ENCODE peak calls at places on chromosomes 13 and 19, in six cellular contexts. D is GM23248, I is PC-9, U is GM23338, H is mammary epithelial cell, C is fibroblast of lung. T is an unnamed sample.

GRCh38 chr13:31044658-31045620 is 112.5 kb downstream of the TEX26 start:
- DNase-seq in D (no peak), I (peak; percentile 59), U (no peak), H (peak; percentile 42), C (no peak), T (peak; percentile 21)

GRCh38 chr13:31236211-31236786 is 36.5 kb downstream of the B3GLCT start:
- DNase-seq in D (peak; percentile 75), I (no peak), U (peak; percentile 74), H (peak; percentile 14), C (peak; percentile 72), T (peak; percentile 42)

GRCh38 chr13:113840541-113841354 is 23.1 kb downstream of the GAS6 start:
- DNase-seq in D (no peak), I (no peak), U (no peak), H (no peak), C (peak; percentile 34), T (no peak)

GRCh38 chr13:28611021-28611420 is 47.9 kb upstream of the POMP start:
- DNase-seq in D (no peak), I (no peak), U (no peak), H (no peak), C (peak; percentile 12), T (peak; percentile 59)

GRCh38 chr19:3975144-3975543 is 4.2 kb upstream of the DAPK3 start:
- DNase-seq in D (no peak), I (no peak), U (no peak), H (no peak), C (no peak), T (no peak)

GRCh38 chr19:42076375-42076944 is 494 bp downstream of the ZNF574 start:
- DNase-seq in D (no peak), I (no peak), U (peak; percentile 65), H (no peak), C (peak; percentile 10), T (no peak)

GRCh38 chr13:113736258-113736731 is 22.7 kb upstream of the TMEM255B start:
- DNase-seq in D (no peak), I (no peak), U (no peak), H (no peak), C (no peak), T (no peak)

GRCh38 chr19:44544031-44544430 is 14.6 kb upstream of the CEACAM20 start:
- DNase-seq in D (no peak), I (no peak), U (no peak), H (no peak), C (no peak), T (no peak)

GRCh38 chr19:49492573-49493411 is 3.4 kb upstream of the RPS11 start:
- DNase-seq in D (peak; percentile 37), I (peak; percentile 74), U (peak; percentile 40), H (no peak), C (peak; percentile 34), T (peak; percentile 22)

GRCh38 chr13:43238341-43239083 is 215.1 kb downstream of the DNAJC15 start:
- DNase-seq in D (no peak), I (no peak), U (no peak), H (no peak), C (no peak), T (no peak)

GRCh38 chr13:23898101-23898500 is 799 bp upstream of the C1QTNF9B start:
- DNase-seq in D (peak; percentile 86), I (no peak), U (no peak), H (no peak), C (peak; percentile 97), T (peak; percentile 78)

GRCh38 chr13:27559714-27560113 is 60.6 kb downstream of the LNX2 start:
- DNase-seq in D (no peak), I (no peak), U (no peak), H (no peak), C (no peak), T (no peak)

GRCh38 chr19:48290341-48290922 is 20.6 kb downstream of the ZNF114 start:
- DNase-seq in D (peak; percentile 70), I (peak; percentile 53), U (peak; percentile 90), H (no peak), C (peak; percentile 26), T (peak; percentile 80)

GRCh38 chr13:106183410-106184128 is 351.9 kb downstream of the EFNB2 start:
- DNase-seq in D (no peak), I (no peak), U (no peak), H (no peak), C (no peak), T (no peak)

GRCh38 chr13:25429466-25429865 is 57.7 kb downstream of the ATP8A2 start:
- DNase-seq in D (no peak), I (no peak), U (no peak), H (no peak), C (no peak), T (no peak)

GRCh38 chr19:3479819-3480215 is 508 bp downstream of the SMIM24 start:
- DNase-seq in D (peak; percentile 58), I (no peak), U (peak; percentile 89), H (no peak), C (no peak), T (peak; percentile 37)

GRCh38 chr19:28737021-28737525 is 475.9 kb downstream of the UQCRFS1 start:
- DNase-seq in D (peak; percentile 75), I (no peak), U (peak; percentile 65), H (peak; percentile 28), C (peak; percentile 65), T (peak; percentile 50)

GRCh38 chr19:28731577-28731976 is 481.4 kb downstream of the UQCRFS1 start:
- DNase-seq in D (no peak), I (no peak), U (no peak), H (no peak), C (no peak), T (no peak)

GRCh38 chr19:28737526-28737925 is 475.4 kb downstream of the UQCRFS1 start:
- DNase-seq in D (peak; percentile 10), I (no peak), U (no peak), H (peak; percentile 5), C (no peak), T (no peak)

GRCh38 chr19:28731113-28731512 is 481.8 kb downstream of the UQCRFS1 start:
- DNase-seq in D (no peak), I (no peak), U (no peak), H (no peak), C (no peak), T (no peak)

DNA sequence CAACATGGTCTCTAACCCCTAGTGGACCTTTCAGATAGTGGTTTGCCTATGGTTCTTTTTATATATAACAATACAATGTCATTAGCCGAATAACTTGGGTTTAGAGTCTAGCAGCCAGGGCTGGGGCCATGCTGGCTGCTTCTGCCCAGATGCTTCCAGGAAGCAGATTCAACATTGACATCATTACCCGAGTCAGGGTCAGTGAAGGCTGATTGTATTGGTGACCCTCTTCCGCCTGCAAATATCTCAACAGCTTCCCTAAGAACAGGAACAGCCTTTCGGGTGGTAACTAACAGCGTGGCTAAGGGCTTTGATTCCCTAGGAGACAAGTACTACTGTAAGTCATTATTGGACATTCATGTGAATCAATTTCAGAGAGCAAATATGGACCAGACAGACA is 476.4 kb downstream of the UQCRFS1 start:
- DNase-seq in D (no peak), I (no peak), U (no peak), H (no peak), C (peak; percentile 0), T (no peak)
- H2AFZ ChIP-seq in D (peak overlapping the region; percentile 96), I (no peak overlapping the region), U (peak overlapping the region; percentile 96), H (peak overlapping the region; percentile 93), C (peak overlapping the region; percentile 88), T (peak overlapping the region; percentile 81)

GRCh38 chr19:1285737-1286360 is at the start of gene EFNA2:
- DNase-seq in D (no peak), I (no peak), U (no peak), H (no peak), C (no peak), T (no peak)
- H2AFZ ChIP-seq in D (no peak within 1 kb of the TSS), I (no peak within 1 kb of the TSS), U (peak within 1 kb of the TSS; percentile 85), H (no peak within 1 kb of the TSS), C (no peak within 1 kb of the TSS), T (peak within 1 kb of the TSS; percentile 49)

DNA sequence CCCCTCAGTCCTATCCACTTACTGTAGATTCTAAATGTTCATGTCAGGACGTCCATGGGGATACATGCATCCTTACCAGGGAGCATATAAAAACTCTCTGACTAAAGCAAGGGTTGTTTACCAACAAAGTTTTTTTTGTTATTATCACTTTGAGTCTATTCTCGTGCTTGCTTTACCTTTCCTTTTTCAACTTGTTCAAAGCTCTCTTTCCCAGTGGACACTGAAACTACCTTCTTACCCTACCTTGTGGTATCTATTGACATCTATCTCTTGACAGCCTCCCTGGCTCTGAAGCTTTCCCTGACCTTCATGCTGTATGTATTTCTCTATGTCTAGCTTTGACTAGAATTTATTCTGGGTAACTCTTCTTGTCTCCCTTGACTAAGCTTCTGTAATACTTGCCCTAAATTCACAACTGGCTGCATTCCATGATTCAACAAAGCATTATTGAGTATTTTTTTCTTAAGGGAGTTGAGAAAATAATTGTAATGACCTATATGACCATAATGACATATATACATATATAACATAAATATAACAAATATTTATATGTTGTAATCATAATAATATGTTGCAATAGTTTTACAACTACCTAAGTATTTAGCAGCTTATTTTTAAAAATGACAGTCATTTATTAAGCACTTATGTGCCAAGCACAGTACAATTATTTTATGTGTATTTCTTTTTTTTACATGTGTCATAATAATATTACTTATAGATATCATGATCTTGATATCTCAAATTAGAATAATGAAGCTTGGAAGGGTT is 403.4 kb upstream of the SPRY2 start:
- DNase-seq in D (no peak), I (no peak), U (no peak), H (no peak), C (no peak), T (no peak)
- H2AFZ ChIP-seq in D (no peak overlapping the region), I (no peak overlapping the region), U (no peak overlapping the region), H (no peak overlapping the region), C (no peak overlapping the region), T (no peak overlapping the region)

GRCh38 chr19:10255358-10255757 is 3.3 kb downstream of the MRPL4 start:
- DNase-seq in D (no peak), I (no peak), U (no peak), H (no peak), C (no peak), T (no peak)

GRCh38 chr19:10251792-10252694 is at the start of gene MRPL4:
- DNase-seq in D (peak; percentile 100), I (peak; percentile 99), U (peak; percentile 99), H (peak; percentile 99), C (peak; percentile 99), T (peak; percentile 99)

GRCh38 chr19:10254244-10254643 is 2.2 kb downstream of the MRPL4 start:
- DNase-seq in D (no peak), I (no peak), U (no peak), H (no peak), C (no peak), T (no peak)

GRCh38 chr19:10256551-10256950 is 4.5 kb downstream of the MRPL4 start:
- DNase-seq in D (no peak), I (no peak), U (no peak), H (no peak), C (no peak), T (no peak)

GRCh38 chr19:10252707-10253106 is 693 bp downstream of the MRPL4 start:
- DNase-seq in D (no peak), I (no peak), U (no peak), H (no peak), C (no peak), T (no peak)
- H2AFZ ChIP-seq in D (peak overlapping the region; percentile 90), I (peak overlapping the region; percentile 92), U (peak overlapping the region; percentile 23), H (peak overlapping the region; percentile 97), C (peak overlapping the region; percentile 26), T (peak overlapping the region; percentile 89)